ENCODE peak calls at places on chromosomes 3 and 15, in ten cellular contexts. T is keratinocyte, U is ascending aorta, X is transverse colon, W is pancreas, V is fibroblast of villous mesenchyme, F is astrocyte of the spinal cord, R is RWPE1, N is gastrocnemius medialis, D is upper lobe of left lung. Q is an unnamed sample.

GRCh38 chr3:160564949-160565441 is 376 bp downstream of the KPNA4 start:
- DNase-seq in V (peak; percentile 77), D (peak; percentile 66), N (peak; percentile 38), R (peak; percentile 35), F (peak; percentile 67), T (no peak), U (no peak), W (peak; percentile 84), X (peak; percentile 76), Q (no peak)

GRCh38 chr3:177419904-177420601 is 222.8 kb upstream of the TBL1XR1 start:
- DNase-seq in W (no peak), R (no peak), N (no peak), T (no peak), U (no peak), D (no peak), V (no peak), F (no peak), X (no peak), Q (no peak)

GRCh38 chr3:133756716-133757694 is 10.8 kb downstream of the TF start:
- DNase-seq in F (no peak), U (no peak), R (no peak), V (no peak), D (no peak), W (no peak), N (no peak), X (no peak), T (no peak), Q (no peak)

GRCh38 chr15:71440479-71441071 is 325.3 kb downstream of the THSD4 start:
- DNase-seq in D (no peak), F (peak; percentile 83), R (peak; percentile 50), W (no peak), X (no peak), N (no peak), U (no peak), V (peak; percentile 78), T (no peak), Q (no peak)

GRCh38 chr3:158167737-158168469 is 58.0 kb downstream of the RSRC1 start:
- DNase-seq in R (peak; percentile 92), X (no peak), V (peak; percentile 96), W (no peak), D (no peak), T (peak; percentile 40), U (no peak), N (no peak), F (peak; percentile 96), Q (no peak)

GRCh38 chr3:61032991-61033390 is 218.3 kb downstream of the FHIT start:
- DNase-seq in F (no peak), N (no peak), R (no peak), T (no peak), V (no peak), D (no peak), W (no peak), U (no peak), X (no peak), Q (no peak)

GRCh38 chr3:20503394-20504082 is 317.5 kb upstream of the SGO1 start:
- DNase-seq in D (no peak), U (no peak), X (no peak), R (no peak), T (no peak), W (no peak), V (no peak), N (no peak), F (no peak), Q (no peak)

GRCh38 chr15:39028069-39028468 is 463.5 kb upstream of the RASGRP1 start:
- DNase-seq in V (no peak), R (peak; percentile 57), F (peak; percentile 69), D (no peak), W (no peak), X (no peak), N (peak; percentile 11), T (no peak), U (peak; percentile 65), Q (no peak)

GRCh38 chr15:67199881-67200763 is 54.3 kb downstream of the AAGAB start:
- DNase-seq in X (no peak), W (no peak), U (no peak), F (no peak), N (no peak), V (no peak), R (no peak), T (no peak), D (no peak), Q (no peak)

GRCh38 chr3:189820365-189820720 is 189.2 kb downstream of the TP63 start:
- DNase-seq in W (no peak), T (no peak), N (no peak), V (no peak), D (no peak), U (no peak), F (no peak), R (no peak), X (no peak), Q (no peak)

GRCh38 chr3:102074951-102075350 is 225.6 kb downstream of the NFKBIZ start:
- DNase-seq in R (no peak), T (no peak), U (no peak), V (peak; percentile 91), W (no peak), D (no peak), F (no peak), X (no peak), N (no peak), Q (no peak)

GRCh38 chr3:110414851-110415250 is 656.8 kb upstream of the NECTIN3 start:
- DNase-seq in W (no peak), R (peak; percentile 64), D (no peak), V (peak; percentile 63), X (no peak), T (no peak), F (peak; percentile 86), U (no peak), N (no peak), Q (no peak)

GRCh38 chr3:33373082-33373437 is 67.1 kb downstream of the UBP1 start:
- DNase-seq in N (no peak), U (no peak), R (no peak), T (no peak), W (no peak), D (no peak), X (no peak), V (no peak), F (no peak), Q (no peak)
- TF ChIP-seq CTCF in N (no peak), U (no peak), R (peak; percentile 58), T (no peak), W (peak; percentile 5), D (no peak), X (no peak), V (no peak), F (no peak), Q (peak; percentile 28)

GRCh38 chr15:99962006-99962561 is 228.8 kb upstream of the LYSMD4 start:
- DNase-seq in W (peak; percentile 39), D (no peak), X (no peak), T (no peak), N (no peak), R (no peak), F (no peak), U (peak; percentile 24), V (no peak), Q (peak; percentile 5)

GRCh38 chr15:99958426-99959097 is 225.3 kb upstream of the LYSMD4 start:
- DNase-seq in D (no peak), X (no peak), R (no peak), U (peak; percentile 33), V (no peak), N (no peak), T (no peak), W (no peak), F (no peak), Q (no peak)

GRCh38 chr15:99963096-99963825 is 230.0 kb upstream of the LYSMD4 start:
- DNase-seq in T (no peak), R (peak; percentile 91), W (peak; percentile 23), N (no peak), D (peak; percentile 7), U (peak; percentile 34), X (no peak), V (peak; percentile 47), F (no peak), Q (no peak)

GRCh38 chr15:99963976-99964375 is 230.7 kb upstream of the LYSMD4 start:
- DNase-seq in U (peak; percentile 21), F (no peak), T (no peak), D (peak; percentile 3), V (no peak), N (no peak), X (no peak), W (peak; percentile 3), R (no peak), Q (no peak)

DNA sequence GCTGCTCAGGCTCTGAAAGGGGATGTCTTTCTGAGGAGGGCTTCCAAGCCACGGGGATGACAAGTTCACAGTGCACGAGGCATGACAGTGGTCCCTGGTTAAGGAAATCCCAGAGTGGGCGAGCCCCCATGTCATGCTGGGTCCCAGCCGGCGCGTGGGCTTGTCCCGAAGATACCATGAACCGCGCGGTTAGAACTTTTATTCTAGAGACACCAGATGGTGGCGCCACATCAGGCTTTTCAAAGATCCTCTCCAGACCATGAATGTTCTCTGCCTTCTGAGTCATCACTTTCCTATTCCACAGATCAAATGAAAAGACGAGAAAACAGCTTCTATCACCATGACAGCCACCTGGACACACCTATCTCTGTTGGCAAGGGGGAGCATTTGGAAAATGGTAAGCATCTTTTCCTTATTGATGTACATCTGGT is 227.8 kb upstream of the LYSMD4 start:
- DNase-seq in X (no peak), T (no peak), D (no peak), U (peak; percentile 34), F (peak; percentile 49), R (no peak), W (peak; percentile 60), N (no peak), V (peak; percentile 30), Q (peak; percentile 7)
- TF ChIP-seq CTCF in X (peak; percentile 20), T (peak; percentile 51), D (no peak), U (no peak), F (peak; percentile 37), R (no peak), W (peak; percentile 7), N (no peak), V (peak; percentile 37), Q (no peak)

GRCh38 chr15:45378149-45378912 is at the start of gene GATM:
- DNase-seq in U (peak; percentile 89), X (peak; percentile 79), D (peak; percentile 57), T (no peak), N (peak; percentile 71), W (peak; percentile 90), V (peak; percentile 79), F (peak; percentile 82), R (peak; percentile 82), Q (peak; percentile 45)
- TF ChIP-seq CTCF in U (peak; percentile 61), X (peak; percentile 55), D (peak; percentile 66), T (peak; percentile 63), N (peak; percentile 22), W (peak; percentile 22), V (peak; percentile 52), F (peak; percentile 52), R (peak; percentile 78), Q (no peak)

DNA sequence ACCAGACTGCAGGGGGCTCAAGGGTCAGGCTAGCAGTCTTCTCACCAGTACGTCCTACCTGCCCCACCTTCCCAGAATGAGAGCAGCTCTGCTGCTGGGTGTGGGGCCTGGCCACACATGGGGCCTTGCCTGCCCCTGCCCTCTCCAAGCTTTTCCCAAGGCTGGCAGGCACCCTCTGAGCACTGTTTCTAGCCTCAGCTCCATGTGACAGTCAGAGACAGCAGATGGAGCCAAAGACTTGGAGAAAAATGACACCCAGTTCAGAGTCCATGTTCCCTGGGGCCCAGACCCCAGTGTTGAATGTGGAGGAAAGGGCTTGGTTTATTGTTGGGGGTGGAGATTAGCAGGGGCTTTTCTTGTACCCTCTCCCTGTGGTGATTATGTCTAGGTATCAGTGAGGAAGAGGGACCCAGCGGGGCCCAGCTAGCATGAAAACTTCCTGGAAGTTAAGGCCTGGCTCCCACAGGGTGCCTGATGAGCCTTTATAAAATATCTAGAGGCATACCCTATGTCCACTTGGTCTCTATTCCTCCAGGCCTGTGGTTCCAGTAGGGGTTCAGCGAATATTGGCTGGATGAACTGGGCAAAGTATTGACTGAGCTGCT is 153.8 kb downstream of the EEFSEC start:
- DNase-seq in U (peak; percentile 3), T (no peak), R (no peak), F (no peak), D (no peak), W (no peak), V (peak; percentile 24), N (no peak), X (no peak), Q (no peak)
- TF ChIP-seq CTCF in U (no peak), T (no peak), R (no peak), F (no peak), D (no peak), W (no peak), V (peak; percentile 44), N (no peak), X (no peak), Q (no peak)

Q was measured in natural killer cell.